ENCODE peak calls at places on chromosomes 12 and 14, in seven cellular contexts. One of them, this sample, is unnamed.

GRCh38 chr12:65886996-65887395 is 62.7 kb downstream of the HMGA2 start:
- DNase-seq in trophoblast cell: no peak
- DNase-seq in CD8-positive, alpha-beta T cell: no peak
- DNase-seq in PC-3: peak
- DNase-seq in mesendoderm: no peak
- DNase-seq in naive thymus-derived CD4-positive, alpha-beta T cell: no peak
- DNase-seq in AG04450: no peak
- DNase-seq in this sample: no peak

GRCh38 chr12:19227880-19228210 is 98.3 kb downstream of the PLEKHA5 start:
- DNase-seq in trophoblast cell: no peak
- DNase-seq in CD8-positive, alpha-beta T cell: no peak
- DNase-seq in PC-3: no peak
- DNase-seq in mesendoderm: no peak
- DNase-seq in naive thymus-derived CD4-positive, alpha-beta T cell: no peak
- DNase-seq in AG04450: no peak
- DNase-seq in this sample: no peak

GRCh38 chr14:95465936-95466335 is 50.5 kb downstream of the SYNE3 start:
- DNase-seq in trophoblast cell: no peak
- DNase-seq in CD8-positive, alpha-beta T cell: no peak
- DNase-seq in PC-3: no peak
- DNase-seq in mesendoderm: no peak
- DNase-seq in naive thymus-derived CD4-positive, alpha-beta T cell: no peak
- DNase-seq in AG04450: no peak
- DNase-seq in this sample: no peak

GRCh38 chr12:85179680-85180300 is 100.2 kb upstream of the ALX1 start:
- DNase-seq in trophoblast cell: no peak
- DNase-seq in CD8-positive, alpha-beta T cell: no peak
- DNase-seq in PC-3: peak
- DNase-seq in mesendoderm: no peak
- DNase-seq in naive thymus-derived CD4-positive, alpha-beta T cell: no peak
- DNase-seq in AG04450: no peak
- DNase-seq in this sample: no peak

GRCh38 chr12:12333407-12333831 is 16.6 kb downstream of the MANSC1 start:
- DNase-seq in trophoblast cell: no peak
- DNase-seq in CD8-positive, alpha-beta T cell: no peak
- DNase-seq in PC-3: peak
- DNase-seq in mesendoderm: no peak
- DNase-seq in naive thymus-derived CD4-positive, alpha-beta T cell: no peak
- DNase-seq in AG04450: peak
- DNase-seq in this sample: no peak

GRCh38 chr14:58571256-58571655 is 66.5 kb upstream of the DACT1 start:
- DNase-seq in trophoblast cell: peak
- DNase-seq in CD8-positive, alpha-beta T cell: no peak
- DNase-seq in PC-3: no peak
- DNase-seq in mesendoderm: no peak
- DNase-seq in naive thymus-derived CD4-positive, alpha-beta T cell: no peak
- DNase-seq in AG04450: no peak
- DNase-seq in this sample: no peak

GRCh38 chr12:24780969-24781368 is 167.9 kb downstream of the BCAT1 start:
- DNase-seq in trophoblast cell: peak
- DNase-seq in CD8-positive, alpha-beta T cell: no peak
- DNase-seq in PC-3: peak
- DNase-seq in mesendoderm: peak
- DNase-seq in naive thymus-derived CD4-positive, alpha-beta T cell: no peak
- DNase-seq in AG04450: no peak
- DNase-seq in this sample: no peak

GRCh38 chr12:124586756-124587155 is 19.3 kb upstream of the NCOR2 start:
- DNase-seq in trophoblast cell: no peak
- DNase-seq in CD8-positive, alpha-beta T cell: no peak
- DNase-seq in PC-3: peak
- DNase-seq in mesendoderm: no peak
- DNase-seq in naive thymus-derived CD4-positive, alpha-beta T cell: no peak
- DNase-seq in AG04450: no peak
- DNase-seq in this sample: no peak

GRCh38 chr14:54435500-54435981 is 5.6 kb downstream of the CNIH1 start:
- DNase-seq in trophoblast cell: peak
- DNase-seq in CD8-positive, alpha-beta T cell: no peak
- DNase-seq in PC-3: peak
- DNase-seq in mesendoderm: peak
- DNase-seq in naive thymus-derived CD4-positive, alpha-beta T cell: no peak
- DNase-seq in AG04450: no peak
- DNase-seq in this sample: no peak

GRCh38 chr14:64952598-64953309 is 10.2 kb upstream of the GPX2 start:
- DNase-seq in trophoblast cell: no peak
- DNase-seq in CD8-positive, alpha-beta T cell: no peak
- DNase-seq in PC-3: no peak
- DNase-seq in mesendoderm: peak
- DNase-seq in naive thymus-derived CD4-positive, alpha-beta T cell: no peak
- DNase-seq in AG04450: no peak
- DNase-seq in this sample: no peak

GRCh38 chr12:41051909-41052308 is 136.2 kb upstream of the PDZRN4 start:
- DNase-seq in trophoblast cell: no peak
- DNase-seq in CD8-positive, alpha-beta T cell: no peak
- DNase-seq in PC-3: no peak
- DNase-seq in mesendoderm: no peak
- DNase-seq in naive thymus-derived CD4-positive, alpha-beta T cell: no peak
- DNase-seq in AG04450: no peak
- DNase-seq in this sample: no peak

GRCh38 chr14:27668531-27668930 is 1070.7 kb upstream of the NOVA1 start:
- DNase-seq in trophoblast cell: peak
- DNase-seq in CD8-positive, alpha-beta T cell: no peak
- DNase-seq in PC-3: no peak
- DNase-seq in mesendoderm: peak
- DNase-seq in naive thymus-derived CD4-positive, alpha-beta T cell: no peak
- DNase-seq in AG04450: no peak
- DNase-seq in this sample: no peak

GRCh38 chr12:42213023-42213422 is 25.0 kb downstream of the YAF2 start:
- DNase-seq in trophoblast cell: peak
- DNase-seq in CD8-positive, alpha-beta T cell: no peak
- DNase-seq in PC-3: peak
- DNase-seq in mesendoderm: no peak
- DNase-seq in naive thymus-derived CD4-positive, alpha-beta T cell: no peak
- DNase-seq in AG04450: no peak
- DNase-seq in this sample: no peak

GRCh38 chr14:73785336-73785833 is 66.2 kb upstream of the PTGR2 start:
- DNase-seq in trophoblast cell: peak
- DNase-seq in CD8-positive, alpha-beta T cell: peak
- DNase-seq in PC-3: peak
- DNase-seq in mesendoderm: peak
- DNase-seq in naive thymus-derived CD4-positive, alpha-beta T cell: no peak
- DNase-seq in AG04450: peak
- DNase-seq in this sample: no peak

GRCh38 chr14:91681893-91682563 is 49.9 kb downstream of the CATSPERB start:
- DNase-seq in trophoblast cell: no peak
- DNase-seq in CD8-positive, alpha-beta T cell: no peak
- DNase-seq in PC-3: no peak
- DNase-seq in mesendoderm: no peak
- DNase-seq in naive thymus-derived CD4-positive, alpha-beta T cell: no peak
- DNase-seq in AG04450: no peak
- DNase-seq in this sample: no peak

GRCh38 chr14:38762436-38762835 is 340.6 kb downstream of the SEC23A start:
- DNase-seq in trophoblast cell: no peak
- DNase-seq in CD8-positive, alpha-beta T cell: no peak
- DNase-seq in PC-3: no peak
- DNase-seq in mesendoderm: no peak
- DNase-seq in naive thymus-derived CD4-positive, alpha-beta T cell: no peak
- DNase-seq in AG04450: no peak
- DNase-seq in this sample: no peak

GRCh38 chr14:85660243-85660922 is 130.4 kb downstream of the FLRT2 start:
- DNase-seq in trophoblast cell: no peak
- DNase-seq in CD8-positive, alpha-beta T cell: no peak
- DNase-seq in PC-3: no peak
- DNase-seq in mesendoderm: no peak
- DNase-seq in naive thymus-derived CD4-positive, alpha-beta T cell: no peak
- DNase-seq in AG04450: no peak
- DNase-seq in this sample: no peak

GRCh38 chr12:69484428-69484827 is 14.2 kb downstream of the FRS2 start:
- DNase-seq in trophoblast cell: no peak
- DNase-seq in CD8-positive, alpha-beta T cell: no peak
- DNase-seq in PC-3: no peak
- DNase-seq in mesendoderm: peak
- DNase-seq in naive thymus-derived CD4-positive, alpha-beta T cell: no peak
- DNase-seq in AG04450: no peak
- DNase-seq in this sample: no peak

GRCh38 chr12:81517296-81517695 is 241.9 kb downstream of the PPFIA2 start:
- DNase-seq in trophoblast cell: no peak
- DNase-seq in CD8-positive, alpha-beta T cell: no peak
- DNase-seq in PC-3: no peak
- DNase-seq in mesendoderm: no peak
- DNase-seq in naive thymus-derived CD4-positive, alpha-beta T cell: no peak
- DNase-seq in AG04450: no peak
- DNase-seq in this sample: no peak

GRCh38 chr12:49121047-49121696 is 10.0 kb downstream of the TUBA1B start:
- DNase-seq in trophoblast cell: peak
- DNase-seq in CD8-positive, alpha-beta T cell: no peak
- DNase-seq in PC-3: peak
- DNase-seq in mesendoderm: peak
- DNase-seq in naive thymus-derived CD4-positive, alpha-beta T cell: no peak
- DNase-seq in AG04450: no peak
- DNase-seq in this sample: peak

GRCh38 chr12:126966498-126966897 is 1300.5 kb upstream of the TMEM132C start:
- DNase-seq in trophoblast cell: no peak
- DNase-seq in CD8-positive, alpha-beta T cell: no peak
- DNase-seq in PC-3: no peak
- DNase-seq in mesendoderm: no peak
- DNase-seq in naive thymus-derived CD4-positive, alpha-beta T cell: no peak
- DNase-seq in AG04450: no peak
- DNase-seq in this sample: no peak
- H3K4me3 ChIP-seq in trophoblast cell: no peak
- H3K4me3 ChIP-seq in CD8-positive, alpha-beta T cell: no peak
- H3K4me3 ChIP-seq in PC-3: no peak
- H3K4me3 ChIP-seq in mesendoderm: no peak
- H3K4me3 ChIP-seq in naive thymus-derived CD4-positive, alpha-beta T cell: no peak
- H3K4me3 ChIP-seq in AG04450: no peak
- H3K4me3 ChIP-seq in this sample: no peak

DNA sequence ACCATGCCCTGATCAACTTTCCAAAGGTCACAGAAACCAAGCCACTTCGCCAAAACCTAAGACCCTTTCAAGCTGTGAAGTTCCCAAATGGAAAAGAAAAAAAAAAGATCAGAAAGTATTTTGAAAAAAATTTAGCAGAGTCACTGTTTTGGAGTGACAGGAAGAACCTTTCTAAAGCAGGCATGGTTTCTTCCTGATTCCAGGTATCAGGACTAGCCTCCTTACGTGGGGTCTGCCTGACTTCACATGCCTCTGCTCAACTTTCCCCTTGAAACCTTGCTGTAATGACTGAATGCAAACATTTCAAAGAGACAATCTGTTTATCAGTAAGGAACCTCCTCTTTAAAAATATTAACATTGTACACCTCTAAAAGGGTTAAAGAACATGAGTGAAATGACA is 9.5 kb downstream of the CORO1C start:
- DNase-seq in trophoblast cell: no peak
- DNase-seq in CD8-positive, alpha-beta T cell: no peak
- DNase-seq in PC-3: no peak
- DNase-seq in mesendoderm: no peak
- DNase-seq in naive thymus-derived CD4-positive, alpha-beta T cell: no peak
- DNase-seq in AG04450: no peak
- DNase-seq in this sample: no peak
- H3K27ac ChIP-seq in trophoblast cell: peak
- H3K27ac ChIP-seq in CD8-positive, alpha-beta T cell: no peak
- H3K27ac ChIP-seq in PC-3: peak
- H3K27ac ChIP-seq in mesendoderm: no peak
- H3K27ac ChIP-seq in naive thymus-derived CD4-positive, alpha-beta T cell: no peak
- H3K27ac ChIP-seq in AG04450: peak
- H3K27ac ChIP-seq in this sample: peak

GRCh38 chr14:99378782-99379214 is 101.9 kb downstream of the SETD3 start:
- DNase-seq in trophoblast cell: peak
- DNase-seq in CD8-positive, alpha-beta T cell: no peak
- DNase-seq in PC-3: peak
- DNase-seq in mesendoderm: no peak
- DNase-seq in naive thymus-derived CD4-positive, alpha-beta T cell: no peak
- DNase-seq in AG04450: no peak
- DNase-seq in this sample: no peak
- H3K4me3 ChIP-seq in trophoblast cell: no peak
- H3K4me3 ChIP-seq in CD8-positive, alpha-beta T cell: no peak
- H3K4me3 ChIP-seq in PC-3: no peak
- H3K4me3 ChIP-seq in mesendoderm: no peak
- H3K4me3 ChIP-seq in naive thymus-derived CD4-positive, alpha-beta T cell: no peak
- H3K4me3 ChIP-seq in AG04450: no peak
- H3K4me3 ChIP-seq in this sample: no peak

GRCh38 chr12:6603095-6603567 is 4.0 kb downstream of the CHD4 start:
- DNase-seq in trophoblast cell: no peak
- DNase-seq in CD8-positive, alpha-beta T cell: peak
- DNase-seq in PC-3: no peak
- DNase-seq in mesendoderm: peak
- DNase-seq in naive thymus-derived CD4-positive, alpha-beta T cell: peak
- DNase-seq in AG04450: no peak
- DNase-seq in this sample: peak
- H3K27ac ChIP-seq in trophoblast cell: no peak
- H3K27ac ChIP-seq in CD8-positive, alpha-beta T cell: peak
- H3K27ac ChIP-seq in PC-3: no peak
- H3K27ac ChIP-seq in mesendoderm: no peak
- H3K27ac ChIP-seq in naive thymus-derived CD4-positive, alpha-beta T cell: peak
- H3K27ac ChIP-seq in AG04450: no peak
- H3K27ac ChIP-seq in this sample: peak

DNA sequence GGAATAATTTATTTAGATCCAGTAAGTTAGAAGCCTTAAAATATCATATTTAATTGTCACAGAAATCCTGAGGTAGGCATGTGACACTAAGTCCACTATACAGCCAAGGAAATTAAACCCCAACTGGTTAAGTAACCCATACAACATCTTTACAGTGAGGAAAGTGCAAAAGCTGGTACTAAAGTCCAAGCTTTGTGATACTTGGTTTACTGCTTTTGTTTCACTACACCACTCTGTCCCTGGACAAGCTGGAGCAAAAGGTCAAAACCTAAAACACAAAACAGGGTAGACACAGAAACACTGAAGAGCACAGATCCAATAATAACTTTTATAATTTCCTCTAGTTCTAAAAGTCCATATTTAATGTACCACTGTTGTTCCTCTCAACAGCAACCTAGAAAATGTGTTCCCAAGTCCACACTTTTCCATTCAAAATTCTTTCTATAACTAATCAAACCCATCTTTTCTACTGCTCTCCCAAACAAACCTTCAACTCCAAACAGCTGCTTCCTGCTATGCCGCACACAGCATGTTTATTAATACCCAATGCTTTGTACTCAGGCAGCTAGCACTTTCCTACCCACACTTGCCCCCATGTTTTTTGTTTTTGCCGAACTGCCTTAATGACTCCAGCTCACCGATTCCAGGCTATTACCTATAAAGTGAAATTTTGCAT is 90.9 kb downstream of the MED13L start:
- DNase-seq in trophoblast cell: no peak
- DNase-seq in CD8-positive, alpha-beta T cell: no peak
- DNase-seq in PC-3: no peak
- DNase-seq in mesendoderm: no peak
- DNase-seq in naive thymus-derived CD4-positive, alpha-beta T cell: no peak
- DNase-seq in AG04450: no peak
- DNase-seq in this sample: no peak
- H3K4me3 ChIP-seq in trophoblast cell: no peak
- H3K4me3 ChIP-seq in CD8-positive, alpha-beta T cell: no peak
- H3K4me3 ChIP-seq in PC-3: no peak
- H3K4me3 ChIP-seq in mesendoderm: no peak
- H3K4me3 ChIP-seq in naive thymus-derived CD4-positive, alpha-beta T cell: no peak
- H3K4me3 ChIP-seq in AG04450: no peak
- H3K4me3 ChIP-seq in this sample: no peak

GRCh38 chr12:93902736-93903562 is 225.8 kb downstream of the CRADD start:
- DNase-seq in trophoblast cell: no peak
- DNase-seq in CD8-positive, alpha-beta T cell: no peak
- DNase-seq in PC-3: peak
- DNase-seq in mesendoderm: no peak
- DNase-seq in naive thymus-derived CD4-positive, alpha-beta T cell: no peak
- DNase-seq in AG04450: no peak
- DNase-seq in this sample: no peak
- H3K27ac ChIP-seq in trophoblast cell: no peak
- H3K27ac ChIP-seq in CD8-positive, alpha-beta T cell: no peak
- H3K27ac ChIP-seq in PC-3: no peak
- H3K27ac ChIP-seq in mesendoderm: no peak
- H3K27ac ChIP-seq in naive thymus-derived CD4-positive, alpha-beta T cell: no peak
- H3K27ac ChIP-seq in AG04450: no peak
- H3K27ac ChIP-seq in this sample: no peak